ENCODE peak calls at places on chromosome 6, in seven cellular contexts. Z, N, A, U, G, X and J are unnamed samples. For H3K4me1, the result is how much of the 10 kb centered on the place peaks cover.

GRCh38 chr6:73610444-73611275 is 43.1 kb downstream of the SLC17A5 start:
- DNase-seq in U (peak), G (no peak), N (no peak), A (no peak), X (no peak), Z (no peak), J (no peak)

GRCh38 chr6:107491791-107492674 is 2.1 kb downstream of the SOBP start:
- DNase-seq in N (no peak), A (no peak), U (peak), X (peak), Z (peak), G (no peak), J (no peak)

GRCh38 chr6:52712136-52712535 is 41.2 kb downstream of the TMEM14A start:
- DNase-seq in N (no peak), A (no peak), Z (no peak), X (no peak), U (no peak), G (no peak), J (no peak)

GRCh38 chr6:146803601-146804000 is 204.8 kb downstream of the ADGB start:
- DNase-seq in N (no peak), A (no peak), G (no peak), X (peak), Z (no peak), U (no peak), J (no peak)

GRCh38 chr6:98832282-98833100 is 1.9 kb upstream of the POU3F2 start:
- DNase-seq in X (peak), G (no peak), U (no peak), Z (no peak), N (no peak), A (no peak), J (no peak)

GRCh38 chr6:43984442-43985321 is 142.6 kb downstream of the MRPL14 start:
- DNase-seq in A (no peak), Z (no peak), G (no peak), U (no peak), N (no peak), X (no peak), J (no peak)

GRCh38 chr6:42017021-42017643 is 33.2 kb upstream of the TAF8 start:
- DNase-seq in A (no peak), U (no peak), X (no peak), G (no peak), N (peak), Z (no peak), J (no peak)

GRCh38 chr6:145453376-145453775 is 281.9 kb downstream of the EPM2A start:
- DNase-seq in G (no peak), Z (no peak), A (no peak), X (no peak), N (no peak), U (no peak), J (no peak)

GRCh38 chr6:149234051-149234962 is 83.2 kb upstream of the TAB2 start:
- DNase-seq in N (peak), X (no peak), Z (no peak), G (no peak), A (no peak), U (no peak), J (no peak)

GRCh38 chr6:39365281-39366074 is 43.0 kb upstream of the KCNK16 start:
- DNase-seq in Z (no peak), N (no peak), A (no peak), G (no peak), X (no peak), U (no peak), J (no peak)

GRCh38 chr6:80148220-80148619 is 41.7 kb downstream of the BCKDHB start:
- DNase-seq in U (no peak), X (no peak), N (no peak), G (no peak), Z (no peak), A (no peak), J (no peak)

GRCh38 chr6:158818008-158818579 is 1.1 kb downstream of the EZR start:
- DNase-seq in X (peak), A (peak), N (peak), U (peak), G (peak), Z (peak), J (no peak)

GRCh38 chr6:9927271-9927670 is 487.6 kb downstream of the TFAP2A start:
- DNase-seq in G (no peak), N (no peak), U (no peak), Z (no peak), X (no peak), A (no peak), J (no peak)

GRCh38 chr6:73339340-73339739 is 14.7 kb downstream of the DPPA5 start:
- DNase-seq in A (peak), G (no peak), Z (no peak), U (no peak), N (no peak), X (no peak), J (no peak)

GRCh38 chr6:54267798-54268197 is 40.4 kb upstream of the TINAG start:
- DNase-seq in A (no peak), N (peak), G (no peak), X (no peak), Z (no peak), U (peak), J (no peak)

GRCh38 chr6:15504581-15505350 is 158.1 kb downstream of the DTNBP1 start:
- DNase-seq in U (peak), Z (peak), G (peak), A (no peak), X (peak), N (no peak), J (no peak)
- H3K4me1 ChIP-seq in U (under half), Z (half or more), G (under half), A (under half), X (under half), N (under half), J (half or more)

DNA sequence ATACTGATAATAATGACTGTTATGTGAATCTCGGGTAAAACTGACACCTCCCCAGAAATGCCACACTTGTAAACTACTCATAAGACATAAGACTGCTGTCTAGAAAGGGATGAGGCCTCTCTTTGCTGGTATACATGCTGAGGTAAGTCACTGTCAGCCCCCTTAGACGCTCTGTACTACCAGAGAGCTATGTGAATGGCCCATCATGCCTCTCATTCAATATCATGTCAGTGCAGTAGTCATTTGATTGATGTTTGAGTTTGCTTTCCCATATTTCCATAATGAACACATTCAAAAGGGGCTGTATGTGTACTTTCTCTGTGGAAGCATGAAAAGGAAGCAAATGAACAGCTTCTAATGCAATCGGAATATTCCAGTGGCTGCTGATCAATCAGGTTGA is 119.4 kb upstream of the AGPAT4 start:
- DNase-seq in U (no peak), X (no peak), G (no peak), N (no peak), A (no peak), Z (no peak), J (no peak)
- TF ChIP-seq EP300 in U (no peak), X (no peak), G (no peak), N (no peak), A (no peak), Z (no peak), J (no peak)

GRCh38 chr6:15363523-15364400 is 117.9 kb downstream of the JARID2 start:
- DNase-seq in X (no peak), G (no peak), U (no peak), Z (no peak), A (no peak), N (peak), J (no peak)
- H3K4me1 ChIP-seq in X (under half), G (half or more), U (under half), Z (under half), A (under half), N (half or more), J (under half)

GRCh38 chr6:11964101-11964500 is 48.0 kb upstream of the HIVEP1 start:
- DNase-seq in G (no peak), Z (no peak), A (no peak), N (no peak), U (no peak), X (no peak), J (no peak)

GRCh38 chr6:11961137-11961779 is 50.9 kb upstream of the HIVEP1 start:
- DNase-seq in A (no peak), Z (no peak), X (no peak), G (no peak), U (no peak), N (no peak), J (no peak)

GRCh38 chr6:11964729-11965128 is 47.4 kb upstream of the HIVEP1 start:
- DNase-seq in A (no peak), X (no peak), G (no peak), N (no peak), U (no peak), Z (no peak), J (no peak)

GRCh38 chr6:11965499-11965898 is 46.6 kb upstream of the HIVEP1 start:
- DNase-seq in X (no peak), U (no peak), G (no peak), Z (no peak), A (no peak), N (no peak), J (no peak)

GRCh38 chr6:11961923-11962322 is 50.2 kb upstream of the HIVEP1 start:
- DNase-seq in G (no peak), N (no peak), Z (no peak), A (no peak), X (no peak), U (no peak), J (no peak)
- TF ChIP-seq EP300 in G (no peak), N (no peak), Z (no peak), A (no peak), X (no peak), U (no peak), J (no peak)

GRCh38 chr6:159995405-159995804 is 26.5 kb downstream of the IGF2R start:
- DNase-seq in X (no peak), N (no peak), U (no peak), G (no peak), Z (no peak), A (no peak), J (no peak)

GRCh38 chr6:159989471-159989870 is 20.6 kb downstream of the IGF2R start:
- DNase-seq in A (no peak), Z (no peak), G (no peak), X (no peak), U (no peak), N (no peak), J (no peak)

GRCh38 chr6:159989882-159990480 is 21.1 kb downstream of the IGF2R start:
- DNase-seq in G (no peak), N (no peak), A (no peak), X (no peak), Z (no peak), U (no peak), J (no peak)

GRCh38 chr6:159988983-159989454 is 20.1 kb downstream of the IGF2R start:
- DNase-seq in X (no peak), Z (no peak), N (no peak), A (no peak), U (no peak), G (no peak), J (no peak)

DNA sequence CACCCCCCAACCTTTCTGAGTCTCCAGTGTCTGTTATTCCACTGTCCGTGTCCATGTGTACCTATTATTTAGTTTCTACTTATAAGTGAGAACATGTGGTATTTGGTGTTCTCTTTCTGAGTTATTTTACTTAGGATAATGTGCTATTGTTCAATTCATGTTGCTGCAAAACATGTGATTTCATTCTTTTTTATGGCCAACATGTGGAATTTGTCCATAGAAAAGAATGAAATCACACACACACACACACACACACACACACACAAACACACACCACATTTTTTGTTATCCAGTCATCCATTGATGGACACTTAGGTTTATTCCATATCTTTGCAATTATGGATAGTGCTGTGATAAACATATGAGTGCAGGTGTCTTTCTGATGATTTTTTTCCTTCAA is 23.5 kb downstream of the IGF2R start:
- DNase-seq in Z (no peak), X (no peak), A (no peak), U (no peak), G (no peak), N (no peak), J (no peak)
- H3K4me1 ChIP-seq in Z (half or more), X (under half), A (under half), U (half or more), G (under half), N (under half), J (under half)